ENCODE peak calls at places on chromosomes 4 and X, in six cellular contexts. C is A549, S is K562, J is upper lobe of left lung, E is HepG2, V is GM12878. U is an unnamed sample.

GRCh38 chr4:85228264-85228663 is 246.7 kb upstream of the ARHGAP24 start:
- ATAC-seq in V (no peak), E (no peak), J (no peak), C (no peak), S (no peak), U (no peak)

GRCh38 chrX:70353524-70353923 is 63.6 kb downstream of the KIF4A start:
- ATAC-seq in J (no peak), V (no peak), S (no peak), E (no peak), C (no peak), U (no peak)

GRCh38 chr4:35463251-35463952 is 780.9 kb downstream of the ARAP2 start:
- ATAC-seq in E (no peak), S (no peak), J (no peak), V (no peak), C (no peak), U (no peak)

GRCh38 chr4:1003271-1004070 is 8.0 kb upstream of the FGFRL1 start:
- ATAC-seq in E (no peak), S (no peak), J (peak; percentile 5), C (no peak), V (no peak), U (no peak)

GRCh38 chrX:121781991-121782390 is 734.6 kb downstream of the GLUD2 start:
- ATAC-seq in J (no peak), S (no peak), C (no peak), V (no peak), E (no peak), U (no peak)

GRCh38 chr4:108861339-108861738 is 98.5 kb upstream of the ETNPPL start:
- ATAC-seq in S (peak; percentile 58), C (no peak), V (no peak), E (no peak), J (no peak), U (no peak)

GRCh38 chrX:102651242-102651967 is at the start of gene GPRASP1:
- ATAC-seq in V (peak; percentile 69), S (no peak), J (peak; percentile 90), C (peak; percentile 88), E (no peak), U (peak; percentile 74)

GRCh38 chrX:134239016-134239415 is 2.0 kb downstream of the CCDC160 start:
- ATAC-seq in S (no peak), C (no peak), V (no peak), E (no peak), J (no peak), U (no peak)

GRCh38 chr4:78987683-78988082 is 48.4 kb upstream of the PAQR3 start:
- ATAC-seq in J (no peak), E (no peak), V (no peak), C (no peak), S (no peak), U (no peak)

GRCh38 chr4:76753814-76754213 is 144.1 kb downstream of the SOWAHB start:
- ATAC-seq in J (no peak), V (no peak), E (no peak), C (peak; percentile 46), S (no peak), U (no peak)

GRCh38 chr4:167150587-167150986 is 83.7 kb downstream of the SPOCK3 start:
- ATAC-seq in C (no peak), J (no peak), E (no peak), S (no peak), V (no peak), U (no peak)

GRCh38 chrX:69128573-69128972 is 36.7 kb downstream of the PJA1 start:
- ATAC-seq in V (no peak), S (peak; percentile 77), J (peak; percentile 54), E (no peak), C (no peak), U (peak; percentile 55)

GRCh38 chrX:47232803-47233332 is at the start of gene USP11:
- ATAC-seq in E (peak; percentile 68), J (peak; percentile 64), C (peak; percentile 74), V (peak; percentile 65), S (peak; percentile 38), U (peak; percentile 3)

GRCh38 chr4:166174717-166175510 is 301.9 kb downstream of the TLL1 start:
- ATAC-seq in C (no peak), V (peak; percentile 17), E (no peak), S (no peak), J (no peak), U (no peak)

GRCh38 chrX:63784902-63785692 is at the start of gene ARHGEF9:
- ATAC-seq in S (no peak), E (no peak), C (no peak), V (no peak), J (peak; percentile 35), U (peak; percentile 60)

DNA sequence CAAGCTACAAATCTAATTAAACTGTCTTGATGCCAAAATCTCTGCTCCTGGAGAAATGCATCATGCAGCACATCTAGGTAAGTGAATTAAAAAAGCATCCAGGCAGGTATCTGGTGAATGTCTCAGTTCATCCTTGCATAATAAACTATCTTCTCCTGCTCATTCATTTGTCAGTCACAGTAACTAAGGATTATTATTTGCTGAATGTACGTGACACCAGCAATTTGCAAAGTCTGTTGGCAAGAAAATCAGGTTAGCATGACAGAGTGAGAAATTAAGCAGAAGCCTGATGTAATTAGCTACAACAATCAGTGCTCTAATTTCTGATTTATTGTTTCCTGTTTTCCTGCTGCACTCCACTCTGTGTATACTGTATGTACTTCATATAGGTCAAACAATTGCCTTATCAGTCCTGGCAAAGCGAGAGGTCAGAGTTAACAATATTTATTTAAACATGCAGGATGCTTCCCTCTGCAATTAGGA is 213.6 kb downstream of the FBXO8 start:
- ATAC-seq in E (no peak), C (no peak), S (no peak), J (no peak), V (no peak), U (no peak)
- TF ChIP-seq EP300 in E (no peak), C (no peak), S (no peak), J (no peak), V (no peak), U (no peak)

GRCh38 chr4:74230902-74231499 is 73.1 kb downstream of the MTHFD2L start:
- ATAC-seq in C (peak; percentile 85), E (no peak), S (peak; percentile 19), V (peak; percentile 59), J (peak; percentile 71), U (peak; percentile 53)
- TF ChIP-seq POLR2A in C (no peak), E (no peak), S (no peak), V (no peak), J (no peak), U (no peak)

DNA sequence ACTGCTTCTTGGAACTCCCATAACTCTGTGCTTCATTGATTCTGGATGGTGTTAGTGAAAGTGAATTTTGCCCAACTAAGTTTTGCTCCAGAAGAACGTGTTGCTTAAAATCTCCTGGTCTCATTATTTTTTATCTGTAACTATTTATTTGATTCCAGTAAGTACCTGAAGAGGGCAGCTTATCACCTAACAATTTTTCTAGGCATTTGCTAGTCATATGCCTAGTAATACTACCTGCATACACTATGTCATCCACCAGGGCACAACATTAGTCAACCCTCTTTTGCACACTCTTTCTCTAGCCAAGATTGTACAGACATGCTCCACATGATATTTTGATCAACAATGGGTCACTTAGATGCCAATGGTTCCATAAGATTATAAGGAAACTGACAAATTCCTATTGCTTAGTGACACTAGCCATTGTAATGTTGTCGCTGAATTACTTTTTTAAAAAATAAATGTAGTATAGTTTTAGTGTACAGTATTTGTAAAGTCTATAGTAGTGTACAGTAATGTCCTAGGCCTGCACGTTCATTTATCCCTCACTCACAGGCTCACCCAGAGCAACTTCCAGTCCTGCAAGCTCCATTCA is 499.9 kb upstream of the AADAT start:
- ATAC-seq in S (no peak), J (no peak), C (peak; percentile 72), V (peak; percentile 100), E (peak; percentile 86), U (no peak)
- TF ChIP-seq EP300 in S (no peak), J (no peak), C (no peak), V (no peak), E (no peak), U (no peak)

DNA sequence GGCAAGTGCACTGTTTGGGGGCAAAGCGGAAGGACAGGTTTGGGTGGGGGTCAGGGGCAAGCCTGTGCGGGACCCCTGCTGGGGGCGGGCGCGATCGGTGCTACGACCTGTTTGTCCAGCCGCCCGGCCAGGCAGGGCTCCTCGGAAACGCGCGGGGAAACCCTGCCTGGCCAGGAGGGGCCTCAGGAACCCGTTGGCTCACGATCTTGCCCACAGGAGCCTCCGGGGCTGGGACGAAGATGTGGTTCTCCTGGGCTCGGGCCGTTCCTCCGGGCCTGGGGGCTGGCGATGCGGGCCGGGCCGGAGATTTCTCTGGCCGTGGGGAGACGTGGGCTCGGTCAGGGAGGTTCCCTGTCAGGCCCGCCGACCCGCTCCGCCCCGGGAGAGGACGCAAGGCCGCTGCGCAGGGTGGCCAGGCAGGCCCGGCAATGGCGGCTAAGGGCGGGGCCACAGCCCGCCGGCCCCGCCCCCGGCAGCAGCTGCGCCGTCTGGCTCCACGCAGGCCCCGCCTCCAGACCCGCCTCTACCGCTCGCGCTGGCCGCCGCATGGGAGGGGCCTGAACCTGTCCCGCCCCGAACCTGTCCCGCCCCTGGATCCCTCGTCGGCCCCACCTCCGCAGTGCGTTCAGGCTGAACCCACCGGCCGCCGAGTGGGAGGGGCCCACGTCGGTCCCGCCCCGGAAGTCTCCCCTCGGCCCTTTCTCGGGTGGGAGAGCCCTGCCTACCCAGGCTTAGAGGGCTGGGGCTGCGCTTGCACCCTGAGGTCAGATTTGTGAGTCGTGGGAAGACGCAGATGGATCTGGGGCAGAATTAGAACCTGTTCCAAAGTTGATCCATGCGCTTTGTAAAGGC is at the start of gene FAM3A:
- ATAC-seq in C (peak; percentile 92), J (peak; percentile 99), E (peak; percentile 83), V (peak; percentile 96), S (peak; percentile 95), U (peak; percentile 93)
- TF ChIP-seq POLR2A in C (peak; percentile 76), J (peak; percentile 70), E (peak; percentile 53), V (peak; percentile 87), S (peak; percentile 83), U (peak; percentile 90)

DNA sequence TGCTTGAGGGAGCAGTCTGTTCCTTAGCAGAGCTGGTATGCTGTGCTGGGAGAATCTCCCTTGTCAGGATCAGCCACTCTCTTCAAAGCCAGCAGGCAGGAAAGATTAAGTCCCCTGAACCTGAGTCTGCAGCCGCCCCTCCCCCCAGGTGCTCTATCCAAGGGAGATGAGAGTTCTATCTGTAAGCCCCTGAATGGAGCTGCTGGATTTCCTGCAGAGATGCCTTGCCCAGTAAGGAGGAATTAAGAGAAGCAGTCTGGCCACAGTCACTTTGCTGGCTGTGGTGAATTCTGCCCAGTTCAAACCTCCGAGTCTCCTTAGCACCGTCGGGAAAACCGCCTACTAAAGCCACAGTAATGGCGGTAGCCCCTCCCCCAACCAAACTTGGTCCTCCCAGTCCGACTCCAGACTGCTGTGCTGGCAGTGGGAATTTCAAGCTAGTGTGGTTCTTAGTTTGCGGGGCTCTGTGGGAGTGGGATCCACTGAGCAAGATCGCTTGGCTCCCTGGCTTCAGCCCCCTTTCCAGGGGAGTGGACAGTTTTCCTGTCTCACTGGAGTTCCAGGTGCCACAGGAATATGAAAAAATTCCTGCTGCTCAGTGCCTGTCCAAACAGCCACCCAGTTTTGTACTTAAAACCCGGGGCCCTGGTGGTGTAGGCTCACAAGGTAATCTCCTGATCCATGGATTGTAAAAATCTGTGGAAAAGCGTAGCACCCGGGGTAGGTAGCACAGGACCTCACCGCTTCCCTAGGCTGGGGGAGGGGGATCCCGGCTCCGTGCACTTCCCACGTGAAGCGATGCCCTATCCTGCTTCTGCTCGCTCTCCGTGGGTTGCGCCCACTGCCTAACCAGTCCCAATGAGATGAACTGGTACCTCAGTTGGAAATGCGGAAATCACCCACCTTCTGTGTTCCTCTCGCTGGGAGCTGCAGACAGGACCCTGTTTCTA is 38.0 kb downstream of the RAB28 start:
- ATAC-seq in V (no peak), E (no peak), C (no peak), S (no peak), J (no peak), U (no peak)
- TF ChIP-seq EP300 in V (no peak), E (no peak), C (no peak), S (no peak), J (no peak), U (no peak)

GRCh38 chrX:53433651-53434639 is at the start of gene HSD17B10:
- ATAC-seq in S (peak; percentile 99), C (peak; percentile 99), V (peak; percentile 99), E (peak; percentile 98), J (peak; percentile 100), U (peak; percentile 96)
- TF ChIP-seq POLR2A in S (peak; percentile 89), C (peak; percentile 81), V (peak; percentile 86), E (peak; percentile 43), J (no peak), U (peak; percentile 49)